ENCODE peak calls at places on chromosomes 11 and 22, in nine cellular contexts. K is mesothelial cell of epicardium, L is DMS153, N is GM19239, M is uterus, J is ELR, P is OCI-LY7, O is SHP77 treated with DMSO at 0.1 percent for 48 hours, S is NCI-H2029 treated with DMSO at 0.1 percent for 48 hours. E is an unnamed sample.

GRCh38 chr11:92383430-92383829 is 158.8 kb downstream of the FAT3 start:
- DNase-seq in K (no peak), L (no peak), N (no peak), M (no peak), J (peak), P (no peak), O (no peak), S (no peak), E (no peak)

GRCh38 chr11:79243412-79244174 is 197.2 kb downstream of the TENM4 start:
- DNase-seq in K (no peak), L (no peak), N (no peak), M (peak), J (no peak), P (no peak), O (no peak), S (no peak), E (no peak)

GRCh38 chr22:39530692-39531331 is 1.7 kb downstream of the RPS19BP1 start:
- DNase-seq in K (no peak), L (no peak), N (no peak), M (no peak), J (peak), P (peak), O (no peak), S (no peak), E (no peak)

GRCh38 chr11:69691449-69691848 is 12.4 kb downstream of the FGF19 start:
- DNase-seq in K (no peak), L (no peak), N (no peak), M (no peak), J (peak), P (no peak), O (no peak), S (no peak), E (no peak)

GRCh38 chr11:127106938-127107337 is 106.4 kb upstream of the KIRREL3 start:
- DNase-seq in K (no peak), L (peak), N (no peak), M (no peak), J (no peak), P (no peak), O (no peak), S (peak), E (peak)

GRCh38 chr22:22745225-22746060 is 101.0 kb downstream of the GGTLC2 start:
- DNase-seq in K (no peak), L (peak), N (no peak), M (no peak), J (peak), P (peak), O (no peak), S (no peak), E (no peak)

GRCh38 chr22:26168199-26168915 is 905 bp upstream of the SEZ6L start:
- DNase-seq in K (no peak), L (peak), N (no peak), M (no peak), J (no peak), P (no peak), O (peak), S (no peak), E (no peak)

GRCh38 chr11:69383946-69384547 is 90.1 kb downstream of the MYEOV start:
- DNase-seq in K (peak), L (no peak), N (no peak), M (no peak), J (no peak), P (no peak), O (no peak), S (no peak), E (no peak)

GRCh38 chr11:69981119-69981770 is 96.9 kb upstream of the ANO1 start:
- DNase-seq in K (no peak), L (no peak), N (no peak), M (no peak), J (no peak), P (no peak), O (no peak), S (no peak), E (peak)

GRCh38 chr11:87361891-87362290 is 324.2 kb downstream of the TMEM135 start:
- DNase-seq in K (no peak), L (no peak), N (no peak), M (no peak), J (no peak), P (no peak), O (no peak), S (no peak), E (no peak)

GRCh38 chr11:72668645-72669347 is 5.4 kb downstream of the PDE2A start:
- DNase-seq in K (no peak), L (no peak), N (peak), M (no peak), J (no peak), P (no peak), O (no peak), S (no peak), E (no peak)

GRCh38 chr22:32852346-32853251 is 51.1 kb downstream of the TIMP3 start:
- DNase-seq in K (no peak), L (no peak), N (no peak), M (peak), J (no peak), P (no peak), O (no peak), S (no peak), E (no peak)

GRCh38 chr11:94650756-94651155 is 83.6 kb downstream of the PIWIL4 start:
- DNase-seq in K (no peak), L (no peak), N (no peak), M (peak), J (peak), P (no peak), O (no peak), S (no peak), E (no peak)

GRCh38 chr11:46264976-46265375 is 12.5 kb upstream of the CREB3L1 start:
- DNase-seq in K (no peak), L (no peak), N (no peak), M (no peak), J (no peak), P (no peak), O (no peak), S (no peak), E (no peak)

GRCh38 chr11:111119751-111120150 is 125.8 kb upstream of the POU2AF2 start:
- DNase-seq in K (no peak), L (no peak), N (no peak), M (no peak), J (no peak), P (no peak), O (no peak), S (no peak), E (no peak)

GRCh38 chr11:66070604-66071325 is 693 bp downstream of the PACS1 start:
- DNase-seq in K (peak), L (no peak), N (no peak), M (no peak), J (peak), P (no peak), O (no peak), S (no peak), E (no peak)

GRCh38 chr11:113926273-113927183 is 21.9 kb downstream of the HTR3B start:
- DNase-seq in K (no peak), L (no peak), N (no peak), M (no peak), J (peak), P (no peak), O (no peak), S (no peak), E (no peak)

GRCh38 chr11:67270256-67271211 is 4.3 kb downstream of the GRK2 start:
- DNase-seq in K (no peak), L (no peak), N (no peak), M (peak), J (no peak), P (peak), O (no peak), S (no peak), E (no peak)

GRCh38 chr22:50612715-50613221 is 12.2 kb downstream of the MAPK8IP2 start:
- DNase-seq in K (no peak), L (peak), N (peak), M (no peak), J (no peak), P (peak), O (no peak), S (no peak), E (no peak)

GRCh38 chr11:106482920-106483761 is 405.7 kb downstream of the AASDHPPT start:
- DNase-seq in K (no peak), L (no peak), N (no peak), M (no peak), J (peak), P (no peak), O (no peak), S (no peak), E (no peak)

GRCh38 chr11:33659370-33660139 is 41.1 kb downstream of the C11orf91 start:
- DNase-seq in K (no peak), L (no peak), N (no peak), M (no peak), J (no peak), P (no peak), O (no peak), S (no peak), E (no peak)

GRCh38 chr11:29162490-29162889 is 854.3 kb downstream of the KCNA4 start:
- DNase-seq in K (no peak), L (no peak), N (no peak), M (no peak), J (no peak), P (no peak), O (no peak), S (no peak), E (no peak)

GRCh38 chr11:61350803-61351202 is 10.9 kb downstream of the CYB561A3 start:
- DNase-seq in K (no peak), L (no peak), N (no peak), M (no peak), J (no peak), P (no peak), O (no peak), S (no peak), E (no peak)

GRCh38 chr22:32920032-32920628 is 118.6 kb downstream of the TIMP3 start:
- DNase-seq in K (no peak), L (no peak), N (no peak), M (peak), J (no peak), P (no peak), O (no peak), S (no peak), E (no peak)

GRCh38 chr22:46373166-46373565 is 37.7 kb downstream of the TRMU start:
- DNase-seq in K (no peak), L (peak), N (no peak), M (no peak), J (no peak), P (no peak), O (peak), S (no peak), E (no peak)

GRCh38 chr22:46761017-46761416 is 1.4 kb upstream of the TBC1D22A start:
- DNase-seq in K (no peak), L (no peak), N (no peak), M (no peak), J (no peak), P (no peak), O (no peak), S (no peak), E (no peak)

GRCh38 chr11:2868604-2869526 is 16.7 kb downstream of the CDKN1C start:
- DNase-seq in K (no peak), L (no peak), N (no peak), M (no peak), J (no peak), P (no peak), O (no peak), S (no peak), E (no peak)

GRCh38 chr22:48663297-48663696 is 1164.4 kb downstream of the BRD1 start:
- DNase-seq in K (no peak), L (no peak), N (no peak), M (no peak), J (no peak), P (peak), O (no peak), S (no peak), E (no peak)

GRCh38 chr11:7548659-7549283 is 35.0 kb downstream of the PPFIBP2 start:
- DNase-seq in K (no peak), L (peak), N (peak), M (no peak), J (peak), P (peak), O (no peak), S (no peak), E (no peak)

GRCh38 chr22:33510429-33510904 is 409.8 kb downstream of the LARGE1 start:
- DNase-seq in K (no peak), L (no peak), N (no peak), M (no peak), J (no peak), P (no peak), O (no peak), S (no peak), E (no peak)

GRCh38 chr11:13215157-13215556 is 62.4 kb upstream of the BMAL1 start:
- DNase-seq in K (no peak), L (no peak), N (no peak), M (no peak), J (peak), P (no peak), O (no peak), S (no peak), E (no peak)

GRCh38 chr11:62108017-62108750 is 15.6 kb upstream of the INCENP start:
- DNase-seq in K (no peak), L (peak), N (no peak), M (peak), J (peak), P (peak), O (peak), S (peak), E (peak)

GRCh38 chr22:35568751-35569725 is 28.4 kb downstream of the RASD2 start:
- DNase-seq in K (no peak), L (no peak), N (no peak), M (no peak), J (peak), P (no peak), O (no peak), S (no peak), E (no peak)

GRCh38 chr11:103051158-103051801 is 40.7 kb downstream of the DCUN1D5 start:
- DNase-seq in K (no peak), L (no peak), N (no peak), M (no peak), J (peak), P (no peak), O (no peak), S (no peak), E (no peak)

GRCh38 chr11:22703561-22703960 is 37.1 kb downstream of the GAS2 start:
- DNase-seq in K (no peak), L (peak), N (no peak), M (no peak), J (peak), P (no peak), O (peak), S (peak), E (peak)

E was measured in DMS79.